ENCODE peak calls at places on chromosomes 16 and 17, in five cellular contexts. P is AG04450, X is thoracic aorta, M is lung, W is upper lobe of right lung. I is an unnamed sample.

GRCh38 chr16:79369796-79370195 is 230.7 kb downstream of the MAF start:
- DNase-seq in P (no peak), M (no peak), X (no peak), W (no peak), I (no peak)

GRCh38 chr16:74320707-74321106 is 24.1 kb downstream of the PSMD7 start:
- DNase-seq in X (no peak), M (no peak), P (no peak), W (no peak), I (no peak)

GRCh38 chr17:17694229-17695081 is 13.2 kb downstream of the RAI1 start:
- DNase-seq in P (no peak), X (peak), W (peak), M (peak), I (no peak)

GRCh38 chr17:535165-535564 is 179.5 kb downstream of the VPS53 start:
- DNase-seq in X (no peak), W (no peak), M (no peak), P (no peak), I (peak)

GRCh38 chr17:65297916-65298315 is 160.7 kb downstream of the RGS9 start:
- DNase-seq in M (no peak), X (no peak), P (no peak), W (no peak), I (no peak)

GRCh38 chr17:69547230-69547629 is 132.7 kb downstream of the MAP2K6 start:
- DNase-seq in M (no peak), X (no peak), P (no peak), W (no peak), I (no peak)

GRCh38 chr16:86029131-86029741 is 130.3 kb downstream of the IRF8 start:
- DNase-seq in X (no peak), M (no peak), P (peak), W (peak), I (no peak)

GRCh38 chr17:39769974-39770587 is 32.3 kb downstream of the GRB7 start:
- DNase-seq in X (no peak), P (peak), M (no peak), W (no peak), I (peak)

GRCh38 chr17:49287481-49287880 is 56.9 kb upstream of the PHOSPHO1 start:
- DNase-seq in W (no peak), P (no peak), M (no peak), X (no peak), I (no peak)

GRCh38 chr17:185445-186138 is 4.1 kb upstream of the DOC2B start:
- DNase-seq in P (no peak), X (no peak), M (no peak), W (no peak), I (no peak)

GRCh38 chr17:61349350-61349749 is 50.3 kb upstream of the TBX2 start:
- DNase-seq in M (no peak), W (no peak), P (no peak), X (no peak), I (no peak)
- TF ChIP-seq CTCF in M (no peak), W (peak), P (peak), X (peak), I (peak)

DNA sequence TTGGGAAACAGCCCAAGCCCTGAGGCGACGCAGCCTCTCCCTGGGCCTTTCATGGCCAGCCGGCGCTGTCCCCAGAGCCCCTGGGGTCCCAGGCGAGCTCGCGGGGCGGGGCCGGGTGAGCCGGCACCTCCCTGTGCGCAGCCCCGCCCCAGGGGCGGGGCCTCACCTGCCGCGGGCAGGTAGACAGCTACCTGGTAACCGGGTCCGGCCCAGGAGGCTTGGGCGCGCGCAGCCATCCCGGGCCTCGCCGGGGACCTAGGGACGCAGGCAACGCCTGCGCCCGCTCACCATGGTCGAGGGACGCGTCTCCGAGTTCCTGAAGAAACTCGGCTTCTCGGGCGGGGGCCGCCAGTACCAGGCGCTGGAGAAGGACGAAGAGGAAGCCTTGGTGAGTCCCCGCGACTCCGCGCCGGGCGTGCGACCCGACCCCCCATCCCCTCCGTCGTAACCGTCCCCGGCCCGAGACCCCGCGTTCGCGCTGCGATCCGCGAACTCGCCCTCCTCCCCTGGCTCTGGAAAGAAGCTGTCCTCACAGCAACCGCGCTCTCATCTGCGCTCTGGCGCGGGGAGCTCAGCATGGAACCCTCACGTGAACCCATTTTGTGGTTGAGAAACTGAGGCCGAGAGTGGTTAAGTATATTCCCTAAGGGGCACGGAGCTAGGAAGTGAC is at the start of gene ATP2C2:
- DNase-seq in W (peak), M (peak), X (no peak), P (no peak), I (no peak)
- H3K4me3 ChIP-seq in W (peak), M (peak), X (no peak), P (no peak), I (no peak)

GRCh38 chr17:34758747-34759146 is 179.4 kb downstream of the TMEM132E start:
- DNase-seq in M (no peak), P (no peak), W (no peak), X (no peak), I (no peak)
- TF ChIP-seq CTCF in M (no peak), P (no peak), W (no peak), X (no peak), I (no peak)

GRCh38 chr17:60080545-60080944 is 1.8 kb upstream of the HEATR6 start:
- DNase-seq in P (no peak), X (no peak), M (no peak), W (no peak), I (no peak)
- H3K4me3 ChIP-seq in P (no peak), X (no peak), M (no peak), W (no peak), I (no peak)

GRCh38 chr17:63435681-63436522 is 10.2 kb downstream of the CYB561 start:
- DNase-seq in M (no peak), P (no peak), W (peak), X (no peak), I (no peak)
- TF ChIP-seq CTCF in M (no peak), P (no peak), W (peak), X (no peak), I (no peak)

GRCh38 chr16:7331997-7332396 is 648 bp upstream of the RBFOX1 start:
- DNase-seq in X (no peak), W (no peak), M (no peak), P (no peak), I (no peak)
- H3K4me3 ChIP-seq in X (no peak), W (no peak), M (no peak), P (no peak), I (no peak)

I was measured in retinal pigment epithelial cell.